ENCODE peak calls at places on chromosome X, in ten cellular contexts. R is OCI-LY7, A is Peyer's patch, C is fibroblast of lung, L is left ventricle myocardium inferior, X is SJSA1, G is heart left ventricle, F is neural progenitor cell, S is A673, Y is kidney. P is an unnamed sample. For H3K4me1 and H3K36me3, the result is how much of the 10 kb centered on the place peaks cover.

GRCh38 chrX:115561605-115562491 is 874 bp downstream of the PLS3 start:
- DNase-seq in R (no peak), A (no peak), C (peak), L (peak), X (peak), G (peak), F (peak), S (peak), Y (peak), P (no peak)

GRCh38 chrX:104118765-104119164 is 6.4 kb downstream of the ZCCHC18 start:
- DNase-seq in R (no peak), A (no peak), C (no peak), L (no peak), X (no peak), G (no peak), F (no peak), S (no peak), Y (no peak), P (no peak)

GRCh38 chrX:131752493-131753198 is 208.8 kb downstream of the OR13H1 start:
- DNase-seq in R (no peak), A (peak), C (peak), L (no peak), X (no peak), G (no peak), F (no peak), S (peak), Y (peak), P (peak)

GRCh38 chrX:15206306-15206705 is 63.6 kb downstream of the ASB9 start:
- DNase-seq in R (no peak), A (no peak), C (no peak), L (no peak), X (no peak), G (no peak), F (no peak), S (no peak), Y (no peak), P (no peak)

GRCh38 chrX:103367502-103367901 is 8.8 kb upstream of the BEX3 start:
- DNase-seq in R (no peak), A (no peak), C (no peak), L (no peak), X (no peak), G (no peak), F (no peak), S (no peak), Y (no peak), P (no peak)

GRCh38 chrX:110006161-110006560 is 3.2 kb downstream of the TMEM164 start:
- DNase-seq in R (no peak), A (no peak), C (no peak), L (no peak), X (no peak), G (no peak), F (no peak), S (no peak), Y (no peak), P (no peak)

GRCh38 chrX:21963226-21963625 is 22.7 kb downstream of the SMS start:
- DNase-seq in R (no peak), A (no peak), C (no peak), L (no peak), X (no peak), G (no peak), F (no peak), S (no peak), Y (no peak), P (no peak)

GRCh38 chrX:149712831-149713230 is 971 bp downstream of the MAGEA11 start:
- DNase-seq in R (no peak), A (no peak), C (no peak), L (no peak), X (no peak), G (no peak), F (no peak), S (no peak), Y (no peak), P (no peak)

GRCh38 chrX:39296472-39296871 is 495.2 kb downstream of the MID1IP1 start:
- DNase-seq in R (peak), A (no peak), C (no peak), L (no peak), X (no peak), G (no peak), F (no peak), S (no peak), Y (no peak), P (no peak)

GRCh38 chrX:45889471-45889870 is 655.8 kb downstream of the ZNF674 start:
- DNase-seq in R (no peak), A (no peak), C (peak), L (no peak), X (no peak), G (no peak), F (no peak), S (no peak), Y (no peak), P (no peak)

GRCh38 chrX:119694601-119695534 is 1.9 kb upstream of the SEPTIN6 start:
- DNase-seq in R (peak), A (peak), C (no peak), L (no peak), X (no peak), G (no peak), F (peak), S (peak), Y (no peak), P (no peak)

GRCh38 chrX:118631586-118631985 is 95.8 kb upstream of the IL13RA1 start:
- DNase-seq in R (no peak), A (no peak), C (no peak), L (no peak), X (no peak), G (no peak), F (no peak), S (no peak), Y (no peak), P (no peak)

GRCh38 chrX:33133320-33133719 is 78.0 kb downstream of the DMD start:
- DNase-seq in R (no peak), A (no peak), C (no peak), L (no peak), X (no peak), G (no peak), F (no peak), S (no peak), Y (no peak), P (no peak)

GRCh38 chrX:106889468-106889867 is 13.7 kb downstream of the RIPPLY1 start:
- DNase-seq in R (no peak), A (no peak), C (no peak), L (no peak), X (no peak), G (no peak), F (no peak), S (no peak), Y (no peak), P (no peak)

GRCh38 chrX:2374086-2374485 is 126.7 kb downstream of the DHRSX start:
- DNase-seq in R (no peak), A (no peak), C (peak), L (no peak), X (peak), G (no peak), F (no peak), S (no peak), Y (no peak), P (no peak)

GRCh38 chrX:106955004-106955772 is 35.0 kb downstream of the CLDN2 start:
- DNase-seq in R (no peak), A (no peak), C (peak), L (no peak), X (no peak), G (no peak), F (no peak), S (no peak), Y (no peak), P (no peak)

GRCh38 chrX:121755541-121755940 is 708.1 kb downstream of the GLUD2 start:
- DNase-seq in R (no peak), A (no peak), C (peak), L (no peak), X (no peak), G (no peak), F (peak), S (no peak), Y (no peak), P (no peak)

DNA sequence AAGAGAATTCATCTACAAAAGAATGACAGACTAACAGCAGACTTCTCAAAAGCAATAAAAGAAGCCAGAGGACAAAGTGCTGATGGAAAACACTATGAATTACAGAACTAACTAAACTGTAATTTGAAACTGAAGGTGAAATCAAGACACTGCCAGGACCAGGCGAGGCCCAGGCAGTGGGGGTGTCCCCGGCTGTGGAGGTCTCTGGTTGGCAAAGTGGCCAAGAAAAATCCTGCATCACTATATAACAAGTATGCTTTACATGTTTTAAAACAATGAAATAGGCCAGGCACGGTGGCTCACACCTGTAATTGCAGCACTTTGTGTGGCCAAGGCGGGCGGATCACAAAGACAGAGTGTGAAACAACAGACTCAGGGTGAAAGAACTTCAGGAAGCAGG is 32.9 kb downstream of the CHM start:
- DNase-seq in R (no peak), A (no peak), C (no peak), L (no peak), X (no peak), G (no peak), F (no peak), S (no peak), Y (no peak), P (no peak)
- H3K4me1 ChIP-seq in R (under half), A (under half), C (under half), L (under half), X (under half), G (under half), F (under half), S (under half), Y (under half), P (under half)

GRCh38 chrX:153599192-153600031 is 473 bp upstream of the CCNQ start:
- DNase-seq in R (peak), A (peak), C (peak), L (peak), X (peak), G (peak), F (peak), S (peak), Y (peak), P (peak)
- H3K36me3 ChIP-seq in R (under half), A (under half), C (under half), L (under half), X (under half), G (under half), F (under half), S (under half), Y (under half), P (under half)

DNA sequence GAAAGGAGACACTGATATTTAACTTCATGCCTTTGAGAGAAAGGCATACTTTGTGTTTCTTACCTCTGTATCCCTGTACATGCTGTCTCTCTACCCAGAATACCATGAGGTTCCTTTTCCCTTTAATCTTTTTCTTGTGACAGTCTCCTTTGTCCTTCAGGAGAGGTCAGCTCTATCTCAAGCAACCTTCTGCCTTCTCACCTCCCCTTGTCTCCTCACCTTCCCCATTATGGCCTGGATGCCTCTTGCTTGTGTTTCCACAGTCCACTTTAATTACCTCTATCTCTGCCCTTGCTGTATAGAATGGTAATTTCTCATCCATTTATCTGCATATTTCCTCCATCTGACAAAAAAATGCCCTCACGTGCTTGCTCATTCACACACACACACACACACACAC is 28.4 kb downstream of the MSN start:
- DNase-seq in R (no peak), A (no peak), C (no peak), L (no peak), X (no peak), G (no peak), F (no peak), S (no peak), Y (no peak), P (no peak)
- H3K4me1 ChIP-seq in R (half or more), A (under half), C (under half), L (half or more), X (under half), G (half or more), F (under half), S (under half), Y (under half), P (half or more)

GRCh38 chrX:154352012-154352401 is 22.4 kb downstream of the FLNA start:
- DNase-seq in R (no peak), A (no peak), C (no peak), L (no peak), X (no peak), G (no peak), F (no peak), S (no peak), Y (no peak), P (no peak)

GRCh38 chrX:154354516-154354915 is 19.9 kb downstream of the FLNA start:
- DNase-seq in R (no peak), A (no peak), C (no peak), L (no peak), X (no peak), G (no peak), F (no peak), S (no peak), Y (no peak), P (no peak)

GRCh38 chrX:154352466-154352865 is 22.0 kb downstream of the FLNA start:
- DNase-seq in R (no peak), A (no peak), C (no peak), L (no peak), X (no peak), G (no peak), F (no peak), S (no peak), Y (no peak), P (no peak)

GRCh38 chrX:154354013-154354412 is 20.4 kb downstream of the FLNA start:
- DNase-seq in R (no peak), A (no peak), C (no peak), L (peak), X (no peak), G (no peak), F (no peak), S (no peak), Y (no peak), P (no peak)

DNA sequence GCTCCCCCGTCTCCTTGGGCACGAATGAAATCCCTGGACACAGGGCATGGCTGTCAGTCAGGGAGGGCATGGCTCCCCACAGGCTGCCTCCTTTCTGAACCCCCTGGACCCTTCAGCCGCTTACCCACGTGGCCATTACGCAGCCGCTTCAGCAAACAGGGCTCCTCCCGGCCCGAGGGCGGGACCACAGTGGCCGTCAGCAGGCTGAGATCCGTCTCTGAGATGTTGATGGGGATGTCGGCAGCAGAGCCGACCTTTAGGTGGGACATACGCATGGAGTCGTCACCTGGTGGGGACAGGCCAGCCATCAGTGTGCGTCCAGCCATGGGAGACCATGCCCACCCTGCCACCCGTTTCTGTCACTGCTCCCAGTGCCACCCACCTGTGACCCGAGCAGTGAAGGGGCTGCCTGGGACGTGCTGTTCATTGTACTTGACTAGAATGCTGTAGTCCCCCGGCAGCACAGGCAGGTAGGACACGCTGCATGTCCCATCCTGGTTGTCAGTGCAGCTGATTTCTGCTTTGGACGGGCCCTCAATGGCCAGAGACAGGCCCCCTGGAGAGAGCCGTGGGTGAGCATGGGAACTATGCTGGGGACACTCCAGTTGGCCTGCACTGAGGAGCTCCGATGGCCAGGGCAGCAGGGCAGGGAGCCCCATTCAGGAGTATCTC is 21.1 kb downstream of the FLNA start:
- DNase-seq in R (no peak), A (no peak), C (no peak), L (peak), X (no peak), G (no peak), F (no peak), S (no peak), Y (no peak), P (no peak)
- H3K36me3 ChIP-seq in R (half or more), A (under half), C (half or more), L (half or more), X (half or more), G (under half), F (under half), S (half or more), Y (under half), P (half or more)

GRCh38 chrX:30870572-30870971 is 18.5 kb downstream of the TAB3 start:
- DNase-seq in R (no peak), A (no peak), C (no peak), L (no peak), X (no peak), G (no peak), F (no peak), S (no peak), Y (no peak), P (no peak)

GRCh38 chrX:30874851-30875250 is 14.2 kb downstream of the TAB3 start:
- DNase-seq in R (no peak), A (no peak), C (no peak), L (no peak), X (no peak), G (no peak), F (no peak), S (no peak), Y (no peak), P (no peak)

GRCh38 chrX:30876367-30876766 is 12.7 kb downstream of the TAB3 start:
- DNase-seq in R (no peak), A (no peak), C (no peak), L (no peak), X (no peak), G (no peak), F (no peak), S (no peak), Y (peak), P (no peak)

GRCh38 chrX:30880058-30880457 is 9.0 kb downstream of the TAB3 start:
- DNase-seq in R (no peak), A (no peak), C (no peak), L (no peak), X (no peak), G (no peak), F (no peak), S (no peak), Y (no peak), P (no peak)

DNA sequence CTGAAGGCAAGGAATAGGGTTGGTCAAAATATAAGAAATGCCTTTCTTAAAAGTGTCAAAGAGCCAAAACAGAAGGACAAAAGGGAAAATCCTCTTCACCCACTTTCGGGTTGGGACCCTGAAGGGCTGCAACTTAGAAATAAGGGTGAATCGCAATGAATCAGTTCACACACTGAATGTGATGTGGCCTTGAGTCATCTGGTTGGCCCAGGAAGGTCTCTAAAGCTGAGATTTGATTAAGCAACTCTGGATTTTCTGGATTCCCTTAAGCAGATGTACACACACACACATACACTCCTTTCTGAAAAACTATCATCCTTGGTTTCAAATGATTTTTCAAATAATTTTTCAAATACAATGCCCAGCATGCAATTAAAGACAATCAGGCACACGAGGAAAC is 13.1 kb downstream of the TAB3 start:
- DNase-seq in R (no peak), A (no peak), C (peak), L (no peak), X (no peak), G (no peak), F (no peak), S (peak), Y (no peak), P (no peak)
- H3K4me1 ChIP-seq in R (under half), A (under half), C (under half), L (under half), X (under half), G (under half), F (under half), S (under half), Y (under half), P (under half)

DNA sequence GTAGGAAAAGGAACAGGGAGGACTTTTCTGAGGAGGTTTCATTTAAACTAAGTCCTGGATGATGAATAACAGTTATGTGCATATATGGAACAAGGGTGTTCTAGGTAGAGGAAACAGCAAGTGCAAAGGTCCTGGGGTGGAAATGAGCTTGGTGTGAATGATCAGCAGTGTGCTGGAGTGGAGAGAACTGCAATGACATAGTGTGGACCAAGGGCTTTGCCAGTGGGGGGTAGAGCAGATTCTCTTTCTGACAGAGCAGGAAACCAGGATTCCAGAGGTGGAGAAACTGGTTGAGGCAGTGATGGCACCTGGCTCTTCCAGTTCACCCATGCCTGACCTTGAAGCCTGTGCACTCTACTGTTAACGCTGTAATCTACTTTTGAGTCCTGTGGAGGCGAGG is 1.7 kb downstream of the PPP1R3F start:
- DNase-seq in R (no peak), A (no peak), C (no peak), L (no peak), X (no peak), G (no peak), F (no peak), S (no peak), Y (no peak), P (peak)
- H3K36me3 ChIP-seq in R (under half), A (under half), C (under half), L (under half), X (under half), G (under half), F (under half), S (under half), Y (under half), P (under half)

GRCh38 chrX:19642517-19643109 is 127.3 kb upstream of the MAP3K15 start:
- DNase-seq in R (no peak), A (no peak), C (no peak), L (no peak), X (no peak), G (no peak), F (no peak), S (no peak), Y (no peak), P (no peak)

GRCh38 chrX:19636989-19637388 is 121.7 kb upstream of the MAP3K15 start:
- DNase-seq in R (no peak), A (no peak), C (no peak), L (no peak), X (no peak), G (no peak), F (no peak), S (peak), Y (no peak), P (no peak)

GRCh38 chrX:19640063-19640462 is 124.8 kb upstream of the MAP3K15 start:
- DNase-seq in R (no peak), A (no peak), C (no peak), L (no peak), X (no peak), G (no peak), F (no peak), S (no peak), Y (no peak), P (no peak)

GRCh38 chrX:19640693-19641374 is 125.5 kb upstream of the MAP3K15 start:
- DNase-seq in R (no peak), A (no peak), C (no peak), L (no peak), X (no peak), G (no peak), F (no peak), S (no peak), Y (no peak), P (no peak)

DNA sequence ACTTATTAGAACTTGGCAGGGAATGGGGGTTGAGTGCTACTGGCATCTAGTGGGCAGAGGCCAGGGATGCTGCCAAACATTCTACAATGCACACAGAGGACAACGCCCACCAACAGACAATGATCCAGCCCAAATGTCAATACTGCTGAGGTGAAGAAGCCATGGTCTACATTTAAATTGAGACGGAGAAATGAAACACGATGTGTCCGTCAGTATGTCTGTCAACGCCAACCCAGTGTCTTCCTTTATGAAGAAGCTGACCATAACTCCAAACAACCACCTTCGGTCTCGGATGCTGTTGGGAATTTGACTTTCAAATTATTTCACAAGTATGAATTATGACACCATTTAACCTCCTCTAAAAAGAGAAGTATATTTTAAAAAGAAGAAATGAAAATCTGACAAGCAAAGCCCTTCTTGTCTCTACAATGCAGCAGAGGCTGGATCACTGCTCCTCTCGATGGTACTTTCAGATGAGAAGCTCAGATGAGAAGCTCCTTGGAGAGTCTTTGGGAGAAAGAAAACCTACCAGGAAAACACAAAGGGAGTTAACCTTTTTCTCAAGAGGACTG is 123.7 kb upstream of the MAP3K15 start:
- DNase-seq in R (no peak), A (no peak), C (no peak), L (no peak), X (no peak), G (no peak), F (no peak), S (no peak), Y (no peak), P (no peak)
- H3K4me1 ChIP-seq in R (under half), A (under half), C (under half), L (under half), X (under half), G (under half), F (under half), S (under half), Y (under half), P (under half)

P was measured in CD4-positive, CD25-positive, alpha-beta regulatory T cell.